ENCODE peak calls at places on chromosomes 13 and 19, in six cellular contexts. U is stomach, B is AG20443, E is HS-5, J is AG04450, M is foreskin fibroblast. O is an unnamed sample.

GRCh38 chr19:15398501-15399233 is 19.1 kb upstream of the AKAP8 start:
- DNase-seq in J (no peak), E (no peak), B (no peak), U (no peak), M (no peak), O (no peak)

GRCh38 chr13:114328034-114328433 is 13.7 kb downstream of the CHAMP1 start:
- DNase-seq in E (no peak), M (no peak), B (no peak), J (no peak), U (no peak), O (no peak)

GRCh38 chr13:30111810-30112209 is 195.5 kb downstream of the KATNAL1 start:
- DNase-seq in M (peak; percentile 19), U (no peak), J (no peak), B (no peak), E (no peak), O (peak; percentile 39)

GRCh38 chr13:94192576-94192975 is 286.9 kb downstream of the DCT start:
- DNase-seq in B (peak; percentile 40), M (peak; percentile 42), E (no peak), J (no peak), U (no peak), O (peak; percentile 30)

GRCh38 chr19:10173527-10173926 is 21.2 kb downstream of the DNMT1 start:
- DNase-seq in U (no peak), B (no peak), J (no peak), E (peak; percentile 49), M (peak; percentile 75), O (no peak)

GRCh38 chr19:56537442-56537841 is 1.3 kb upstream of the ZFP28 start:
- DNase-seq in M (no peak), B (no peak), J (no peak), U (no peak), E (no peak), O (no peak)

GRCh38 chr19:50861025-50861424 is 6.3 kb downstream of the KLK3 start:
- DNase-seq in E (no peak), B (no peak), J (no peak), M (no peak), U (no peak), O (no peak)

GRCh38 chr13:44142540-44142867 is 231.1 kb upstream of the SERP2 start:
- DNase-seq in U (no peak), E (no peak), B (peak; percentile 11), J (no peak), M (no peak), O (peak; percentile 8)

GRCh38 chr13:30394798-30395191 is 27.5 kb upstream of the UBE2L5 start:
- DNase-seq in B (no peak), M (no peak), E (no peak), U (no peak), J (no peak), O (peak; percentile 14)

GRCh38 chr19:22533761-22534160 is 100.4 kb upstream of the ZNF492 start:
- DNase-seq in J (no peak), M (no peak), E (no peak), B (no peak), U (no peak), O (no peak)

GRCh38 chr19:662207-662961 is 630 bp downstream of the RNF126 start:
- DNase-seq in M (peak; percentile 62), U (peak; percentile 68), E (no peak), J (no peak), B (peak; percentile 53), O (peak; percentile 44)

GRCh38 chr19:35716985-35717664 is 678 bp upstream of the KMT2B start:
- DNase-seq in B (peak; percentile 98), J (peak; percentile 84), U (peak; percentile 87), E (peak; percentile 81), M (peak; percentile 98), O (peak; percentile 98)

GRCh38 chr19:46913852-46914430 is 53.1 kb downstream of the ARHGAP35 start:
- DNase-seq in U (no peak), B (peak; percentile 45), E (no peak), J (no peak), M (peak; percentile 44), O (peak; percentile 49)

GRCh38 chr19:45919678-45920077 is 5.1 kb upstream of the NANOS2 start:
- DNase-seq in B (no peak), M (no peak), U (no peak), J (no peak), E (no peak), O (no peak)

GRCh38 chr13:30865131-30866009 is 40.7 kb upstream of the MEDAG start:
- DNase-seq in M (peak; percentile 95), B (peak; percentile 74), E (peak; percentile 53), U (peak; percentile 75), J (peak; percentile 91), O (peak; percentile 82)

GRCh38 chr13:50124536-50125305 is 109.5 kb downstream of the KCNRG start:
- DNase-seq in J (no peak), U (peak; percentile 97), E (no peak), M (peak; percentile 63), B (peak; percentile 99), O (peak; percentile 59)

GRCh38 chr13:21733475-21734311 is 62.8 kb downstream of the FGF9 start:
- DNase-seq in U (no peak), B (no peak), J (no peak), E (no peak), M (no peak), O (no peak)

GRCh38 chr13:99009987-99010551 is 32.2 kb upstream of the DOCK9 start:
- DNase-seq in B (no peak), U (no peak), M (no peak), J (no peak), E (no peak), O (no peak)

GRCh38 chr19:37692956-37693660 is 26.5 kb downstream of the ZNF607 start:
- DNase-seq in U (no peak), B (no peak), J (no peak), M (no peak), E (no peak), O (no peak)

GRCh38 chr13:26034018-26034417 is 17.8 kb downstream of the SHISA2 start:
- DNase-seq in J (no peak), E (no peak), B (no peak), M (no peak), U (no peak), O (no peak)

GRCh38 chr13:102018716-102019115 is 383.1 kb downstream of the FGF14 start:
- DNase-seq in B (no peak), U (no peak), J (no peak), M (no peak), E (no peak), O (no peak)

GRCh38 chr13:29901714-29902631 is 51.6 kb upstream of the UBL3 start:
- DNase-seq in M (peak; percentile 90), J (peak; percentile 92), U (no peak), E (peak; percentile 61), B (peak; percentile 85), O (peak; percentile 75)

GRCh38 chr13:114081761-114082681 is 50.4 kb downstream of the RASA3 start:
- DNase-seq in U (peak; percentile 87), E (no peak), J (no peak), B (no peak), M (no peak), O (no peak)

GRCh38 chr19:4115050-4115817 is 8.7 kb downstream of the MAP2K2 start:
- DNase-seq in B (no peak), M (no peak), J (no peak), U (peak; percentile 43), E (no peak), O (no peak)

GRCh38 chr19:17054746-17055145 is 20.5 kb downstream of the HAUS8 start:
- DNase-seq in J (no peak), E (no peak), U (no peak), B (no peak), M (no peak), O (no peak)

GRCh38 chr13:99178636-99179035 is 22.0 kb upstream of the UBAC2 start:
- DNase-seq in E (no peak), M (no peak), B (no peak), J (no peak), U (no peak), O (no peak)

GRCh38 chr13:46748300-46748699 is 48.7 kb downstream of the ESD start:
- DNase-seq in J (no peak), U (no peak), M (peak; percentile 15), B (no peak), E (no peak), O (no peak)

GRCh38 chr13:50448535-50448981 is 394.9 kb downstream of the DLEU7 start:
- DNase-seq in E (no peak), U (no peak), J (no peak), M (peak; percentile 54), B (no peak), O (no peak)

GRCh38 chr19:36420961-36421748 is 2.7 kb upstream of the ZFP82 start:
- DNase-seq in J (no peak), E (no peak), M (peak; percentile 71), U (no peak), B (peak; percentile 66), O (peak; percentile 29)

GRCh38 chr19:40800339-40800996 is 1.5 kb downstream of the EGLN2 start:
- DNase-seq in U (no peak), E (no peak), J (no peak), M (no peak), B (no peak), O (no peak)

GRCh38 chr19:6800991-6801396 is 28.5 kb downstream of the VAV1 start:
- DNase-seq in J (no peak), M (peak; percentile 4), U (no peak), B (peak; percentile 52), E (peak; percentile 57), O (peak; percentile 61)

GRCh38 chr19:46254776-46255175 is 25.2 kb downstream of the IGFL1 start:
- DNase-seq in B (no peak), J (no peak), U (no peak), E (no peak), M (no peak), O (no peak)